ENCODE peak calls at places on chromosomes 1 and 21, in four cellular contexts. One of them, this sample, is unnamed.

GRCh38 chr1:36322786-36323635 is 434 bp downstream of the EVA1B start:
- DNase-seq in uterus: peak; percentile 63
- DNase-seq in tibial artery: peak; percentile 82
- DNase-seq in tibial nerve: peak; percentile 24
- DNase-seq in this sample: no peak

GRCh38 chr1:56429288-56429687 is 150.1 kb downstream of the PLPP3 start:
- DNase-seq in uterus: no peak
- DNase-seq in tibial artery: no peak
- DNase-seq in tibial nerve: no peak
- DNase-seq in this sample: no peak

GRCh38 chr1:152912900-152913299 is 4.6 kb downstream of the IVL start:
- DNase-seq in uterus: no peak
- DNase-seq in tibial artery: no peak
- DNase-seq in tibial nerve: no peak
- DNase-seq in this sample: no peak

GRCh38 chr1:84539972-84540371 is 33.6 kb upstream of the GNG5 start:
- DNase-seq in uterus: no peak
- DNase-seq in tibial artery: no peak
- DNase-seq in tibial nerve: no peak
- DNase-seq in this sample: no peak

GRCh38 chr1:53581476-53581875 is 122.3 kb downstream of the DMRTB1 start:
- DNase-seq in uterus: peak; percentile 1
- DNase-seq in tibial artery: peak; percentile 33
- DNase-seq in tibial nerve: no peak
- DNase-seq in this sample: peak; percentile 18

GRCh38 chr1:156214024-156214748 is 1.4 kb downstream of the PMF1 start:
- DNase-seq in uterus: no peak
- DNase-seq in tibial artery: no peak
- DNase-seq in tibial nerve: no peak
- DNase-seq in this sample: no peak

GRCh38 chr1:17189632-17190525 is 15.0 kb upstream of the PADI1 start:
- DNase-seq in uterus: no peak
- DNase-seq in tibial artery: no peak
- DNase-seq in tibial nerve: no peak
- DNase-seq in this sample: peak; percentile 92

GRCh38 chr1:54805466-54805865 is 4.3 kb upstream of the TTC22 start:
- DNase-seq in uterus: no peak
- DNase-seq in tibial artery: peak; percentile 16
- DNase-seq in tibial nerve: no peak
- DNase-seq in this sample: no peak

GRCh38 chr1:115063238-115063901 is 25.9 kb downstream of the TSPAN2 start:
- DNase-seq in uterus: no peak
- DNase-seq in tibial artery: no peak
- DNase-seq in tibial nerve: no peak
- DNase-seq in this sample: no peak

GRCh38 chr1:159925713-159926066 is 383 bp upstream of the TAGLN2 start:
- DNase-seq in uterus: no peak
- DNase-seq in tibial artery: no peak
- DNase-seq in tibial nerve: no peak
- DNase-seq in this sample: no peak

GRCh38 chr1:31410871-31411270 is 2.1 kb upstream of the SERINC2 start:
- DNase-seq in uterus: no peak
- DNase-seq in tibial artery: no peak
- DNase-seq in tibial nerve: no peak
- DNase-seq in this sample: no peak

GRCh38 chr21:24023936-24024335 is 1583.3 kb downstream of the MRPL39 start:
- DNase-seq in uterus: no peak
- DNase-seq in tibial artery: no peak
- DNase-seq in tibial nerve: no peak
- DNase-seq in this sample: no peak

GRCh38 chr1:156677616-156678596 is 699 bp upstream of the NES start:
- DNase-seq in uterus: peak; percentile 84
- DNase-seq in tibial artery: peak; percentile 84
- DNase-seq in tibial nerve: no peak
- DNase-seq in this sample: no peak

DNA sequence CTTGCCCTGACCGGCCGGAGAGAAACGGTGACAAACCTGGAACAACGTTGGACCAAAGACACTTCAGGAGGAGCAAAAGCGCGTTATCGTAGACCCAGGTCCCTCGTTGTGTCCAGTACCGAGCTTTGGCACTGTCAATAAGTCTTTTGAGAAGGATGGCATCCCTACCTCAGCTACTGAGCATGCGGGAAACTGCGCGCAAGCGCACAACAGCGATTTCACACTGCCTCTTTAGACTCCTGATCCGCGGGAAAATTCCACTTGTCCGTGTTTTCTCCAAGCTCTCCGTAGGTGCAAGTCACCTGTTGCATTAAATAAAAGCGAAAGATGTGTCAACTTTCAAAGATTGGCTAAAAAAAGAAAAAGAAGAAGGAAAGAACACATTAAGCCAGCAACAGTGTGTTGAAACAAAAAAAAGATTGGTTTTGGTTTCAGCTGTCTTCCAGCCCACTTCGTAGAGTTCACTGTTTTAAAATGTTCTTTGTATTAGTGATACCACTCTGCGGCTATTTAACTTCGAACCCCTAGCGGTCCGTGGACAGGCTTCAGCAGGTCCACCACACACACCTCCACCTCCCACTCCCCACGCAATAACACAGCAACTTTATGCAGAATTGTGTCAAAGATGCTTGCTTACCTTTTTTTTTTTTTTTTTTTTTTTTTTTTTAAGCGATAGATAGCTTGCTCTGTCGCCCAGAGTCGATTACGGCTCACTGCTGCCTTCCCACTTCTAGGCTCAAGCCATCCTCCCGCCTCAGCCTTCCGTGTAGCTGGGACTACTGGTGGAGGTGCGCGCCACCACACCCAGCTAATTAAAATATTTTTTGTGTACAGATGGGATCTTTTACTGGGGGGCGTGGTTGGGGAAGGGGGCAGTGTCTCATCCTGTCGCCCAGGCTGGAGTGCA is at the start of gene BPNT1:
- DNase-seq in uterus: peak; percentile 95
- DNase-seq in tibial artery: peak; percentile 95
- DNase-seq in tibial nerve: peak; percentile 87
- DNase-seq in this sample: peak; percentile 80
- TF ChIP-seq CTCF in uterus: no peak
- TF ChIP-seq CTCF in tibial artery: no peak
- TF ChIP-seq CTCF in tibial nerve: peak; percentile 33
- TF ChIP-seq CTCF in this sample: no peak

GRCh38 chr1:21305900-21306189 is 15.6 kb upstream of the ECE1 start:
- DNase-seq in uterus: no peak
- DNase-seq in tibial artery: no peak
- DNase-seq in tibial nerve: no peak
- DNase-seq in this sample: no peak

GRCh38 chr1:21308847-21309652 is 18.8 kb upstream of the ECE1 start:
- DNase-seq in uterus: peak; percentile 89
- DNase-seq in tibial artery: no peak
- DNase-seq in tibial nerve: no peak
- DNase-seq in this sample: no peak

GRCh38 chr1:21307663-21308062 is 17.4 kb upstream of the ECE1 start:
- DNase-seq in uterus: no peak
- DNase-seq in tibial artery: no peak
- DNase-seq in tibial nerve: no peak
- DNase-seq in this sample: no peak

GRCh38 chr1:21308330-21308729 is 18.1 kb upstream of the ECE1 start:
- DNase-seq in uterus: peak; percentile 54
- DNase-seq in tibial artery: no peak
- DNase-seq in tibial nerve: no peak
- DNase-seq in this sample: no peak

DNA sequence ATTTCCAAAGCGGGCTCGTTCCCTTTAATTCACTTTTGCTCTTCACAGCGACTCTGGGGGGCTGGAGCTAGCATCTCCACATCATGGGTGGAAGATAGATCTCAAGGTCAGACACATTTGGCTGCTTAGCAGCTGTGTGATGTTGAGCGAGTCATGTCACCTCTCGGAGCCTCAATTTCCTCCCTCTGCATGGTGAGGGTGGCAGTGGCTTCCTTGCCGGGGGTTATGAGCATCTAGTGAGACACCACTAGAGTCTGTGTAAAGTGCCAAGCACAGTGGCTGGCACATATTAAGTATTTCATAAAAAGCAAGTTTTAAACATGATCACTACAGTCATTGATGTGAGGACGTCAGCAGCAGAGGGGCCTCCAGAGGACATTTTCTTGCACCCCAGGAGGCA is 16.9 kb upstream of the ECE1 start:
- DNase-seq in uterus: no peak
- DNase-seq in tibial artery: no peak
- DNase-seq in tibial nerve: no peak
- DNase-seq in this sample: no peak
- H3K27ac ChIP-seq in uterus: peak overlapping the region; percentile 73
- H3K27ac ChIP-seq in tibial artery: peak overlapping the region; percentile 56
- H3K27ac ChIP-seq in tibial nerve: peak overlapping the region; percentile 69
- H3K27ac ChIP-seq in this sample: no peak overlapping the region

GRCh38 chr1:3365519-3366158 is 88.8 kb upstream of the ARHGEF16 start:
- DNase-seq in uterus: no peak
- DNase-seq in tibial artery: no peak
- DNase-seq in tibial nerve: no peak
- DNase-seq in this sample: no peak

GRCh38 chr1:3368059-3368458 is 86.4 kb upstream of the ARHGEF16 start:
- DNase-seq in uterus: no peak
- DNase-seq in tibial artery: no peak
- DNase-seq in tibial nerve: no peak
- DNase-seq in this sample: no peak

GRCh38 chr1:3368711-3369436 is 85.6 kb upstream of the ARHGEF16 start:
- DNase-seq in uterus: no peak
- DNase-seq in tibial artery: no peak
- DNase-seq in tibial nerve: no peak
- DNase-seq in this sample: no peak

GRCh38 chr1:3366181-3367051 is 88.0 kb upstream of the ARHGEF16 start:
- DNase-seq in uterus: no peak
- DNase-seq in tibial artery: peak; percentile 91
- DNase-seq in tibial nerve: no peak
- DNase-seq in this sample: no peak

DNA sequence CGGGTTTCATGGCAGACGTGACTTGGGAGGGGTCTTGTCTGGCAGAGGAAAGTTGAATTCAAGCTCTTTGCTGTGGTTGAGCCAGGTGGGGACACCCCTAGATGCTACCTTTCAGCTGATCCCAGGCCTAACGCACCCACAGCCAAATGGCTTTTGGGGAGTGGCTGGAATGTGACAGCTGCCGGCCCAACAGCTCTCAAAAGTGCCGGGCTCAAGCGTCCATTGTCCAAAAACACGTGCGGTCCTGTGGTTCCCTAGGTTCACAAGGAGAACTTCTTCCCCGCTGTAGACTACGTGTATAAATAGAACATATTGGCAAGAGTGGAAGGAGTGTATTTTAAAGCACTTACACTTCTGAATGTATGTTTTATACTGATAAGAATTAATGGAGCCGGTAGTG is 87.1 kb upstream of the ARHGEF16 start:
- DNase-seq in uterus: no peak
- DNase-seq in tibial artery: no peak
- DNase-seq in tibial nerve: no peak
- DNase-seq in this sample: no peak
- H3K27me3 ChIP-seq in uterus: no peaks in the 10 kb centered on the region
- H3K27me3 ChIP-seq in tibial artery: no peaks in the 10 kb centered on the region
- H3K27me3 ChIP-seq in tibial nerve: no peaks in the 10 kb centered on the region
- H3K27me3 ChIP-seq in this sample: peaks cover 32% of the 10 kb centered on the region

DNA sequence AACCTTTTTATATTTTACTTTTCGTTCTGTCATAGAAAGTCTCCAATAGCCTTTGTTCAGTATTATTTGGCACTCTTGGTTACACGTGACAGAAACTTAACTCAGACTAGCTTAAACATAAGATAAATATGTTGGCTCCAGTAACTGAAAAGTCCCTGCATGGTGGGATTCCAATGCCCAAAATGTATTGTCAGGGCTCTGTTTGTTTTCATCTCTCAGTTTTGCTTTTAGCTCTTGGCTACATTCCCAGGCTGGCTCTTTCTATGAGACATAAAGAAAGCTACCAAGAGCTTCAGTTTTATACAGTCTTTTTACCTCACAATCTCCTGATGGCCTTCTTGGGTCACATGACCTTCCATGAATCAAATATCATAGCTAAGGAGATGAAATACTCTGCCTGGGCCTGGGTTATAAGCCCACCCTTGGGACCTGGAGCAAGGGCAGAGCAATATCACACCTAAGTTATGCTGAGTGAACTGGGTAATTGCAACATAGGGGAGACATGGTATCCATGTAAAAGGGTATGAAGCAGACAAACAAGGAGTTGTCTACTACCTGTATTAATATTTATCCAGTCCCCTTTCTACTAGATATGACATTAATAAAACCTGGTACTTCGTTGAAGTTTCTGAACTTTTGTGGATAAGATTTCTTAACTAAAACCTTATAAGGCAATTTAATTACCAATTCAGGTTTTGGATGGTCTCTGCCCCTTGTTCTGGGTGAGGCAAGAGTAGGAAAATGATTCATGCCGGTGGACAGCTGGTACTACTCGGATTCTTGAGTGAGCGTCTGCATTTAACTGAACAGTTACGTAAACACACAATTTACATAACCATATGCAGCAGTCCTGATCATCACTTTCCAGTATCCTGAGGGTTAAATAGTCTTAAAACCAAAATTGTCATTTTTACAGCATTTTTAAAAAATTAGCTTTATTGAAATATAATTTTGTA is 442.3 kb downstream of the GPATCH2 start:
- DNase-seq in uterus: no peak
- DNase-seq in tibial artery: no peak
- DNase-seq in tibial nerve: no peak
- DNase-seq in this sample: no peak
- TF ChIP-seq CTCF in uterus: no peak
- TF ChIP-seq CTCF in tibial artery: no peak
- TF ChIP-seq CTCF in tibial nerve: no peak
- TF ChIP-seq CTCF in this sample: no peak

GRCh38 chr1:205596876-205597275 is 34.9 kb downstream of the ELK4 start:
- DNase-seq in uterus: no peak
- DNase-seq in tibial artery: no peak
- DNase-seq in tibial nerve: no peak
- DNase-seq in this sample: no peak
- H3K27ac ChIP-seq in uterus: no peak overlapping the region
- H3K27ac ChIP-seq in tibial artery: no peak overlapping the region
- H3K27ac ChIP-seq in tibial nerve: no peak overlapping the region
- H3K27ac ChIP-seq in this sample: no peak overlapping the region

GRCh38 chr1:203454986-203455471 is 20.6 kb upstream of the PRELP start:
- DNase-seq in uterus: no peak
- DNase-seq in tibial artery: peak; percentile 51
- DNase-seq in tibial nerve: no peak
- DNase-seq in this sample: no peak
- H3K27me3 ChIP-seq in uterus: no peaks in the 10 kb centered on the region
- H3K27me3 ChIP-seq in tibial artery: no peaks in the 10 kb centered on the region
- H3K27me3 ChIP-seq in tibial nerve: no peaks in the 10 kb centered on the region
- H3K27me3 ChIP-seq in this sample: no peaks in the 10 kb centered on the region

GRCh38 chr1:108107658-108108057 is 92.5 kb downstream of the SLC25A24 start:
- DNase-seq in uterus: no peak
- DNase-seq in tibial artery: no peak
- DNase-seq in tibial nerve: no peak
- DNase-seq in this sample: no peak
- TF ChIP-seq CTCF in uterus: no peak
- TF ChIP-seq CTCF in tibial artery: no peak
- TF ChIP-seq CTCF in tibial nerve: no peak
- TF ChIP-seq CTCF in this sample: no peak

This sample was measured in RWPE2.